ENCODE peak calls at places on chromosomes 6 and 20, in eight cellular contexts. One of them, this sample, is unnamed.
A peak's percentile ranks its signal among the peaks of the same experiment; 100 is the strongest.

GRCh38 chr6:154509421-154510143 is 903 bp downstream of the CNKSR3 start:
- DNase-seq in transverse colon: peak; percentile 34
- DNase-seq in adrenal gland: peak; percentile 24
- DNase-seq in ovary: peak; percentile 64
- DNase-seq in stomach: peak; percentile 37
- DNase-seq in lower leg skin: no peak
- DNase-seq in A549: no peak
- DNase-seq in body of pancreas: peak; percentile 38
- DNase-seq in this sample: peak; percentile 90

GRCh38 chr6:17640477-17640917 is 40.4 kb downstream of the FAM8A1 start:
- DNase-seq in body of pancreas: no peak
- DNase-seq in transverse colon: no peak
- DNase-seq in stomach: no peak
- DNase-seq in lower leg skin: no peak
- DNase-seq in adrenal gland: no peak
- DNase-seq in ovary: no peak
- DNase-seq in A549: peak; percentile 20
- DNase-seq in this sample: peak; percentile 51

GRCh38 chr20:58553841-58554240 is 38.6 kb upstream of the APCDD1L start:
- DNase-seq in transverse colon: no peak
- DNase-seq in lower leg skin: no peak
- DNase-seq in A549: no peak
- DNase-seq in stomach: no peak
- DNase-seq in ovary: peak; percentile 57
- DNase-seq in adrenal gland: no peak
- DNase-seq in body of pancreas: no peak
- DNase-seq in this sample: no peak

GRCh38 chr6:72245565-72245964 is 359.2 kb downstream of the RIMS1 start:
- DNase-seq in adrenal gland: no peak
- DNase-seq in A549: no peak
- DNase-seq in stomach: no peak
- DNase-seq in transverse colon: no peak
- DNase-seq in lower leg skin: no peak
- DNase-seq in body of pancreas: no peak
- DNase-seq in ovary: no peak
- DNase-seq in this sample: no peak

GRCh38 chr6:105781248-105781647 is 304.9 kb upstream of the PRDM1 start:
- DNase-seq in transverse colon: no peak
- DNase-seq in lower leg skin: no peak
- DNase-seq in A549: no peak
- DNase-seq in stomach: no peak
- DNase-seq in ovary: no peak
- DNase-seq in body of pancreas: no peak
- DNase-seq in adrenal gland: no peak
- DNase-seq in this sample: no peak

GRCh38 chr6:135113855-135114254 is 59.2 kb upstream of the HBS1L start:
- DNase-seq in A549: no peak
- DNase-seq in adrenal gland: no peak
- DNase-seq in transverse colon: no peak
- DNase-seq in ovary: no peak
- DNase-seq in stomach: no peak
- DNase-seq in lower leg skin: no peak
- DNase-seq in body of pancreas: no peak
- DNase-seq in this sample: no peak

GRCh38 chr6:34674268-34674639 is 22.3 kb downstream of the ILRUN start:
- DNase-seq in adrenal gland: no peak
- DNase-seq in lower leg skin: no peak
- DNase-seq in body of pancreas: no peak
- DNase-seq in A549: no peak
- DNase-seq in transverse colon: no peak
- DNase-seq in stomach: no peak
- DNase-seq in ovary: no peak
- DNase-seq in this sample: no peak

GRCh38 chr6:106858653-106859092 is 115.9 kb downstream of the CD24 start:
- DNase-seq in ovary: no peak
- DNase-seq in adrenal gland: peak; percentile 16
- DNase-seq in body of pancreas: no peak
- DNase-seq in stomach: no peak
- DNase-seq in A549: peak; percentile 68
- DNase-seq in lower leg skin: peak; percentile 56
- DNase-seq in transverse colon: peak; percentile 78
- DNase-seq in this sample: peak; percentile 14

GRCh38 chr6:138382498-138383265 is 5.0 kb downstream of the SMIM28 start:
- DNase-seq in A549: no peak
- DNase-seq in transverse colon: no peak
- DNase-seq in stomach: no peak
- DNase-seq in ovary: no peak
- DNase-seq in body of pancreas: no peak
- DNase-seq in adrenal gland: no peak
- DNase-seq in lower leg skin: no peak
- DNase-seq in this sample: no peak

GRCh38 chr6:37538107-37538506 is 38.4 kb upstream of the CCDC167 start:
- DNase-seq in lower leg skin: no peak
- DNase-seq in A549: peak; percentile 43
- DNase-seq in ovary: no peak
- DNase-seq in transverse colon: no peak
- DNase-seq in body of pancreas: no peak
- DNase-seq in adrenal gland: no peak
- DNase-seq in stomach: no peak
- DNase-seq in this sample: peak; percentile 45

GRCh38 chr6:1231941-1232340 is 80.0 kb upstream of the FOXQ1 start:
- DNase-seq in transverse colon: no peak
- DNase-seq in adrenal gland: no peak
- DNase-seq in ovary: no peak
- DNase-seq in body of pancreas: no peak
- DNase-seq in A549: no peak
- DNase-seq in lower leg skin: no peak
- DNase-seq in stomach: no peak
- DNase-seq in this sample: no peak

GRCh38 chr6:3209114-3210023 is 18.1 kb downstream of the TUBB2B start:
- DNase-seq in A549: peak; percentile 94
- DNase-seq in lower leg skin: peak; percentile 81
- DNase-seq in body of pancreas: no peak
- DNase-seq in ovary: no peak
- DNase-seq in transverse colon: no peak
- DNase-seq in adrenal gland: peak; percentile 42
- DNase-seq in stomach: peak; percentile 36
- DNase-seq in this sample: peak; percentile 84

GRCh38 chr6:47741807-47742206 is 40.0 kb upstream of the OPN5 start:
- DNase-seq in adrenal gland: no peak
- DNase-seq in transverse colon: peak; percentile 40
- DNase-seq in A549: peak; percentile 19
- DNase-seq in body of pancreas: peak; percentile 39
- DNase-seq in ovary: no peak
- DNase-seq in lower leg skin: no peak
- DNase-seq in stomach: no peak
- DNase-seq in this sample: no peak

GRCh38 chr6:170286246-170286933 is 4.5 kb downstream of the DLL1 start:
- DNase-seq in ovary: peak; percentile 51
- DNase-seq in lower leg skin: peak; percentile 32
- DNase-seq in A549: no peak
- DNase-seq in adrenal gland: no peak
- DNase-seq in stomach: peak; percentile 56
- DNase-seq in transverse colon: peak; percentile 51
- DNase-seq in body of pancreas: peak; percentile 44
- DNase-seq in this sample: peak; percentile 68

GRCh38 chr20:8858181-8858794 is 210.6 kb upstream of the PLCB4 start:
- DNase-seq in ovary: no peak
- DNase-seq in A549: no peak
- DNase-seq in adrenal gland: no peak
- DNase-seq in body of pancreas: no peak
- DNase-seq in stomach: no peak
- DNase-seq in lower leg skin: no peak
- DNase-seq in transverse colon: no peak
- DNase-seq in this sample: no peak

GRCh38 chr6:124670801-124671200 is 291.4 kb upstream of the RNF217 start:
- DNase-seq in transverse colon: no peak
- DNase-seq in lower leg skin: no peak
- DNase-seq in ovary: no peak
- DNase-seq in stomach: no peak
- DNase-seq in A549: no peak
- DNase-seq in adrenal gland: no peak
- DNase-seq in body of pancreas: no peak
- DNase-seq in this sample: no peak

GRCh38 chr6:56683882-56684281 is 41.2 kb upstream of the DST start:
- DNase-seq in lower leg skin: peak; percentile 70
- DNase-seq in transverse colon: peak; percentile 42
- DNase-seq in stomach: no peak
- DNase-seq in A549: peak; percentile 79
- DNase-seq in ovary: no peak
- DNase-seq in body of pancreas: peak; percentile 45
- DNase-seq in adrenal gland: peak; percentile 42
- DNase-seq in this sample: no peak

GRCh38 chr6:18204691-18205090 is 49.5 kb downstream of the KDM1B start:
- DNase-seq in ovary: no peak
- DNase-seq in body of pancreas: no peak
- DNase-seq in lower leg skin: no peak
- DNase-seq in adrenal gland: no peak
- DNase-seq in stomach: no peak
- DNase-seq in A549: no peak
- DNase-seq in transverse colon: no peak
- DNase-seq in this sample: no peak

GRCh38 chr6:157741889-157742615 is 81.0 kb upstream of the SNX9 start:
- DNase-seq in transverse colon: no peak
- DNase-seq in lower leg skin: no peak
- DNase-seq in ovary: peak; percentile 51
- DNase-seq in A549: no peak
- DNase-seq in stomach: no peak
- DNase-seq in body of pancreas: no peak
- DNase-seq in adrenal gland: peak; percentile 56
- DNase-seq in this sample: no peak

GRCh38 chr6:75089921-75090320 is 115.9 kb downstream of the COL12A1 start:
- DNase-seq in lower leg skin: no peak
- DNase-seq in A549: no peak
- DNase-seq in adrenal gland: no peak
- DNase-seq in ovary: no peak
- DNase-seq in stomach: no peak
- DNase-seq in transverse colon: no peak
- DNase-seq in body of pancreas: no peak
- DNase-seq in this sample: no peak

GRCh38 chr6:123434186-123434585 is 202.6 kb downstream of the TRDN start:
- DNase-seq in ovary: no peak
- DNase-seq in lower leg skin: no peak
- DNase-seq in A549: no peak
- DNase-seq in stomach: no peak
- DNase-seq in adrenal gland: no peak
- DNase-seq in body of pancreas: no peak
- DNase-seq in transverse colon: no peak
- DNase-seq in this sample: no peak

GRCh38 chr20:58894652-58895051 is 42.1 kb downstream of the GNAS start:
- DNase-seq in A549: no peak
- DNase-seq in adrenal gland: no peak
- DNase-seq in stomach: no peak
- DNase-seq in lower leg skin: no peak
- DNase-seq in transverse colon: no peak
- DNase-seq in body of pancreas: no peak
- DNase-seq in ovary: no peak
- DNase-seq in this sample: no peak

GRCh38 chr6:8079116-8079515 is 14.9 kb upstream of the BLOC1S5 start:
- DNase-seq in A549: no peak
- DNase-seq in body of pancreas: no peak
- DNase-seq in adrenal gland: no peak
- DNase-seq in stomach: no peak
- DNase-seq in lower leg skin: no peak
- DNase-seq in ovary: no peak
- DNase-seq in transverse colon: no peak
- DNase-seq in this sample: no peak
- TF ChIP-seq POLR2A in A549: no peak
- TF ChIP-seq POLR2A in body of pancreas: no peak
- TF ChIP-seq POLR2A in adrenal gland: no peak
- TF ChIP-seq POLR2A in stomach: no peak
- TF ChIP-seq POLR2A in lower leg skin: no peak
- TF ChIP-seq POLR2A in ovary: no peak
- TF ChIP-seq POLR2A in transverse colon: no peak
- TF ChIP-seq POLR2A in this sample: no peak

GRCh38 chr6:7881765-7882500 is 28.7 kb downstream of the TXNDC5 start:
- DNase-seq in ovary: no peak
- DNase-seq in body of pancreas: no peak
- DNase-seq in A549: no peak
- DNase-seq in lower leg skin: no peak
- DNase-seq in transverse colon: no peak
- DNase-seq in stomach: no peak
- DNase-seq in adrenal gland: no peak
- DNase-seq in this sample: no peak
- TF ChIP-seq POLR2A in ovary: no peak
- TF ChIP-seq POLR2A in body of pancreas: no peak
- TF ChIP-seq POLR2A in A549: no peak
- TF ChIP-seq POLR2A in lower leg skin: no peak
- TF ChIP-seq POLR2A in transverse colon: no peak
- TF ChIP-seq POLR2A in stomach: no peak
- TF ChIP-seq POLR2A in adrenal gland: no peak
- TF ChIP-seq POLR2A in this sample: no peak

DNA sequence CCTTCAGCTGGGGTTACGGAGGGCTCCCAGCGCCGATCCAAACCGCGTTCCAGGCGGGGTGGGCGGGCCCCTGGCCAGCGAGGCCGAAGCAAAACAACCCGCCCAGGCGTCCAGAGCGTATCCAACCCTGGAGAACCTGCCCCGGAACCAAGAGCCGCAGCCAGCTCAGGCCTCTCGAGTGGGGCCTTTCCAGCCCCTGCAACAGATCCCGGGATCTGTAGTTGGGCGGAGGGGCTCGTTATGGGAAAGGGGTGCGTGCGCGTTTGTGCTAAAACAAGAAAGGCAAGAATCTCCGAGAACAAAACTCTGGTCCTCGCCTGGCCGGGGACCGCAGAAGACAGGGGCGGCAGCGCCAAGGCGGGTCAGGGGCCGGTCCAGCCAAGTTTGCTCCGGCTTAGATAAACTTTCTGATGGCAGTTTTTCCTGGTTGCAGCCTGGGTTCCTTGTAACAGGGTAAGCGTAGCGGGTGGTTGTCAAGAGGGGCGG is 528 bp upstream of the RIN2 start:
- DNase-seq in A549: peak; percentile 58
- DNase-seq in lower leg skin: peak; percentile 76
- DNase-seq in adrenal gland: peak; percentile 85
- DNase-seq in ovary: peak; percentile 91
- DNase-seq in body of pancreas: peak; percentile 81
- DNase-seq in stomach: peak; percentile 84
- DNase-seq in transverse colon: peak; percentile 74
- DNase-seq in this sample: no peak
- TF ChIP-seq POLR2A in A549: peak; percentile 47
- TF ChIP-seq POLR2A in lower leg skin: no peak
- TF ChIP-seq POLR2A in adrenal gland: peak; percentile 39
- TF ChIP-seq POLR2A in ovary: peak; percentile 30
- TF ChIP-seq POLR2A in body of pancreas: peak; percentile 71
- TF ChIP-seq POLR2A in stomach: no peak
- TF ChIP-seq POLR2A in transverse colon: peak; percentile 76
- TF ChIP-seq POLR2A in this sample: no peak

DNA sequence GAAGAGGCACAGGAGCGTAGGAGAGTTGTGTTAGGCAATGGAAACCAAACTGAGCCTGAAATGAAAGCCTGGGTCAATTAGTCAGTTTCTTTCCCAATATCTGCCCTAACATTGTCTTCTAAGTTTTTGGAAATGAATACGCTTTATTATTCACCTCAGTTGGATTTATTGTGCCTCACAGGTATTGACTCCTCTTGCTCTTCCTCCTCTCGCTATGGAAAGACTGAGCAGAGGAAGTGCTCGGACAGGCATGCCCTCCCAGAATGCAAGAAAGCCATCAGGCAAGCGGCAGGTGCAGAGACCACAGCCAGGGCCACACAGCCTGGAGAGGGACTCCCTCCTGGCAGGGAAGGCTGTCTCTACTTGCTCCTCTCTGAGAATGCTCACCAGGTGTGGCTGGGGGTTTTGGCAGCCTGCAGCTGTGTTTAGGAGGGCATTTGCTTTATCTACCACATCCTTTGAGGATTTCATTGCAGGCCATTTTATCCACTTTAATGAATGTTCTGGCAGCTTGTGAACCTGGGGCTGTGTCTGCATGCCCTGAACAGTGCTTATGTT is 100.9 kb upstream of the NEDD9 start:
- DNase-seq in A549: no peak
- DNase-seq in ovary: no peak
- DNase-seq in lower leg skin: no peak
- DNase-seq in body of pancreas: no peak
- DNase-seq in transverse colon: no peak
- DNase-seq in adrenal gland: no peak
- DNase-seq in stomach: no peak
- DNase-seq in this sample: no peak
- TF ChIP-seq POLR2A in A549: no peak
- TF ChIP-seq POLR2A in ovary: no peak
- TF ChIP-seq POLR2A in lower leg skin: no peak
- TF ChIP-seq POLR2A in body of pancreas: no peak
- TF ChIP-seq POLR2A in transverse colon: no peak
- TF ChIP-seq POLR2A in adrenal gland: no peak
- TF ChIP-seq POLR2A in stomach: no peak
- TF ChIP-seq POLR2A in this sample: no peak